ENCODE peak calls at places on chromosomes 11 and 22, in six cellular contexts. A is Calu3, H is tibial nerve, P is heart left ventricle, R is cardiac fibroblast, I is dorsolateral prefrontal cortex. D is an unnamed sample.

GRCh38 chr11:113895367-113896155 is 9.0 kb upstream of the HTR3B start:
- DNase-seq in R (no peak), A (no peak), I (no peak), P (no peak), H (no peak), D (peak)

GRCh38 chr22:19717691-19718254 is 3.5 kb downstream of the SEPTIN5 start:
- DNase-seq in H (peak), I (peak), P (peak), R (peak), A (peak), D (peak)

GRCh38 chr11:103210543-103210942 is 101.3 kb downstream of the DYNC2H1 start:
- DNase-seq in R (no peak), I (no peak), H (no peak), P (no peak), A (no peak), D (no peak)

GRCh38 chr11:109304159-109304558 is 117.8 kb upstream of the C11orf87 start:
- DNase-seq in R (no peak), P (no peak), A (no peak), I (no peak), H (no peak), D (no peak)

GRCh38 chr11:63923319-63923718 is 6.4 kb upstream of the RCOR2 start:
- DNase-seq in A (no peak), I (no peak), P (no peak), R (no peak), H (no peak), D (no peak)

GRCh38 chr11:19598456-19598855 is 114.2 kb upstream of the NAV2 start:
- DNase-seq in I (no peak), R (no peak), P (no peak), H (no peak), A (no peak), D (no peak)

GRCh38 chr11:65261591-65262380 is at the start of gene POLA2:
- DNase-seq in R (peak), I (peak), P (peak), H (peak), A (peak), D (peak)

GRCh38 chr22:41822289-41823057 is 10.4 kb upstream of the SREBF2 start:
- DNase-seq in P (no peak), R (peak), A (peak), I (no peak), H (no peak), D (peak)

GRCh38 chr11:31424652-31425051 is 55.0 kb downstream of the DNAJC24 start:
- DNase-seq in H (no peak), R (no peak), P (no peak), I (no peak), A (no peak), D (no peak)

DNA sequence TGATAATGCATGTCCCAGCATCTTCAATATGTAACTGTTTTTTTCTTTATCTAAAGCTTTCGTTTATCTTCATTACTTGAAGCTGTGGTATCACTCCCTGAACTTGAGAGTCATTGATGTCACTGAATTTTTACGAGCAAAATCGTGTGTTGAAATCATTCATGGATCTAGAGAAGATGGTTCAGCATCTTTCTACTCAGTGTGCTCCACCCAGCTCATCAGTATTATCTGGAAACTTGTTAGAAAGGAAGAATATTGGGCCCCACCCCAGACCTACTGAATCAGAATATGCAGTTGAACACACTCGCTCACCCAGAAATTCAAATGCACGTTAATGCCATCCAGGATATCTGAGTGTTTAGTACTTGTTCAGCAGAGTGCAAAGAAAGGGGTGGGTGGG is 8.3 kb downstream of the CDON start:
- DNase-seq in I (no peak), P (no peak), A (no peak), R (no peak), H (no peak), D (no peak)
- TF ChIP-seq CTCF in I (no peak), P (no peak), A (no peak), R (no peak), H (no peak), D (no peak)

GRCh38 chr22:28802595-28803087 is 2.3 kb upstream of the XBP1 start:
- DNase-seq in R (no peak), I (no peak), A (no peak), P (no peak), H (no peak), D (no peak)
- TF ChIP-seq CTCF in R (no peak), I (no peak), A (no peak), P (no peak), H (no peak), D (no peak)

GRCh38 chr22:43476341-43476740 is 64.5 kb downstream of the MPPED1 start:
- DNase-seq in I (no peak), R (no peak), H (no peak), P (no peak), A (no peak), D (no peak)
- TF ChIP-seq CTCF in I (no peak), R (no peak), H (no peak), P (no peak), A (no peak), D (no peak)

DNA sequence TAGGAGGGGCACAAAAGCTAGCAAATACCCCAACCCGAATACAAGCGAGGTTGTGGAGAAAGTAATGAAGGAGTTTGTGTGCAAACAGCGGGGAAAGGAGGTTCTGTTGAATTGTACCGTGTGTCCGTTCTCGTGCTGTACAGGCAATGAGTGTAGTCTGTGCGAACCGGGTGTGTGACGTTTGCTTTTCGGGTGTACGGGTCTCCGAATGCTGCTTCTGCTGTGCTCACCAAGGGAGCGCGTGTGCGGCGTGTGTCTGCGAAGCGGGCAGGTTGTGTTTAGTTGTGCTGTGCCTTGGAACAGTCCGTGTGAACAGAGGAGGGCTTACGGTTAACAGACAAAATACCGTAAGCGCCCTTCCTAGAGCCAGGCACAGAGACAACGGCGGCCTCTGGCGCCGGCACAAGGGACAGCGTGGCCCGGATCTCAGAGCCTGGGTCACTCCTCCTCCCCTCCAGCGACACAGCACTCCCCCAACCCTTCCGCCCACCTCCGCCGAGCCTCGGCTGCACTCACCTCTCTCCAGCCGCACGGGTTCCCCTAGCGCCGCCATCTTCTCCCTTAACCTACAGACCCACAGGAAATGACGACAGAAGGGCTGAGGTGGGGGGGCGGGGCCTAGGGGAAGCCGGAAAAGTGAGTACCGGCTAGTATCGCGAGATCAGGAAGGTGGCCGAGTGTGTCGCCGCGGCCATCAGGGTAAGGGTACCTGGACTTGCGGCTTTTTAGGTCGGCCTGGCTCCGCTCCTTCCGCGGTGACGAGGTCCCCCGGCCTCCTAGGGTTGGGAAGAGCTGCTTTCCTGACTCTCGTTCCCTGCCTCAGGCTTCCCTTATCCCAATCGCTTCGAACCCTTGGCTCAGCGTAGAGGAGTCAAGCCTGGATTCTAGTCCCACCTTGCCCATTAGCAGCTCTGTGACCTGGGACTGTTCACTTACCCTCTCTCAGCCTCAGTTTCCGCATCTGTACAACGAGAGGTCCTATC is at the start of gene LIN7C:
- DNase-seq in A (peak), H (peak), R (peak), P (peak), I (peak), D (peak)
- TF ChIP-seq CTCF in A (no peak), H (no peak), R (no peak), P (no peak), I (peak), D (peak)

DNA sequence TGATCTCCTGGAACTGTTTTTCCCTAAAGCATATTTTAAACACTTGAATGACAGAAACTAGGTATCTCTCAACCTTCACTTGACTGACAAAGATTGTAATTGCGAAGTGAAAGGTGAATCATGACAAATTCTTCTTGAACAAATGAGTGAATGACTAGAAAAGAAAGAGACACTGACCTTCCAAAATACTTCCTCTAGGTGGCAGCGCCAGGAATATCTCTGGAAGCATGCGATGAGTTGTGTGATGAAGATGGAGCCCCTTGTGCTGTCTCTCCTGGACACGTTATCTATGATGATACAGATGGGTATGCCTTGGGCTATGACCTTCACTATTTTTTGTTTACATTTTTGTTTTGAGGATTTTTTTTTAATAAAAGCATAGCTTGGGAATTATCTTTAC is 7.0 kb upstream of the CASP12 start:
- DNase-seq in A (no peak), H (no peak), P (no peak), I (no peak), R (no peak), D (no peak)
- TF ChIP-seq CTCF in A (no peak), H (no peak), P (no peak), I (no peak), R (no peak), D (no peak)